ENCODE peak calls at places on chromosomes 5 and 9, in ten cellular contexts. H is AG08395, X is esophagus squamous epithelium, P is NCI-H510A treated with DMSO at 0.1 percent for 48 hours, C is right cardiac atrium, Q is cardiac fibroblast, S is AG04449, K is Caki2, R is GM23338, M is SW480. D is an unnamed sample.

GRCh38 chr9:81492710-81493447 is 196.5 kb downstream of the TLE1 start:
- DNase-seq in R (no peak), S (peak; percentile 95), X (no peak), P (peak; percentile 55), H (peak; percentile 86), C (no peak), Q (peak; percentile 97), M (peak; percentile 79), K (peak; percentile 31), D (no peak)

GRCh38 chr9:75378036-75378435 is 289.7 kb downstream of the OSTF1 start:
- DNase-seq in H (no peak), S (no peak), X (no peak), K (no peak), C (peak; percentile 80), M (no peak), P (no peak), Q (no peak), R (no peak), D (peak; percentile 20)

GRCh38 chr5:78500028-78500427 is 139.6 kb downstream of the SCAMP1 start:
- DNase-seq in R (no peak), S (no peak), P (no peak), C (no peak), K (no peak), H (peak; percentile 36), X (no peak), M (no peak), Q (no peak), D (peak; percentile 7)

GRCh38 chr5:137072376-137073174 is 426.6 kb downstream of the SPOCK1 start:
- DNase-seq in M (no peak), S (no peak), K (peak; percentile 27), X (no peak), R (no peak), P (no peak), Q (peak; percentile 57), H (peak; percentile 38), C (no peak), D (no peak)

GRCh38 chr9:135550344-135550918 is 4.5 kb downstream of the OBP2A start:
- DNase-seq in C (no peak), X (no peak), K (no peak), R (no peak), Q (no peak), M (no peak), H (no peak), S (no peak), P (no peak), D (no peak)

GRCh38 chr5:95989283-95990048 is 27.8 kb upstream of the ELL2 start:
- DNase-seq in K (no peak), S (no peak), H (no peak), Q (no peak), P (no peak), M (no peak), C (no peak), R (no peak), X (no peak), D (no peak)

GRCh38 chr5:115360036-115360685 is 63.7 kb upstream of the CCDC112 start:
- DNase-seq in H (no peak), K (no peak), C (no peak), P (no peak), Q (no peak), M (peak; percentile 47), S (no peak), X (no peak), R (no peak), D (no peak)

GRCh38 chr9:36148652-36149051 is 12.1 kb downstream of the GLIPR2 start:
- DNase-seq in C (peak; percentile 96), X (peak; percentile 51), K (peak; percentile 82), R (no peak), S (peak; percentile 77), H (peak; percentile 97), Q (peak; percentile 99), M (peak; percentile 87), P (no peak), D (peak; percentile 86)

GRCh38 chr5:173984218-173984617 is 4.8 kb upstream of the C5orf47 start:
- DNase-seq in R (peak; percentile 82), H (no peak), Q (peak; percentile 52), C (no peak), S (no peak), K (no peak), P (peak; percentile 43), M (peak; percentile 77), X (no peak), D (no peak)

GRCh38 chr5:132489051-132489770 is 1.4 kb downstream of the IRF1 start:
- DNase-seq in H (no peak), Q (no peak), C (no peak), M (no peak), R (no peak), S (no peak), P (no peak), X (no peak), K (no peak), D (peak; percentile 41)

GRCh38 chr5:90386099-90386710 is 23.4 kb downstream of the CETN3 start:
- DNase-seq in K (no peak), R (peak; percentile 57), S (no peak), X (no peak), C (no peak), P (peak; percentile 12), H (no peak), Q (peak; percentile 50), M (peak; percentile 33), D (no peak)

GRCh38 chr5:176812269-176813259 is 2.2 kb downstream of the UNC5A start:
- DNase-seq in K (peak; percentile 60), M (peak; percentile 54), C (no peak), P (peak; percentile 26), H (peak; percentile 42), X (no peak), R (peak; percentile 83), S (no peak), Q (peak; percentile 26), D (no peak)

GRCh38 chr9:69180670-69181069 is 6.6 kb downstream of the TJP2 start:
- DNase-seq in K (peak; percentile 89), H (peak; percentile 94), S (peak; percentile 93), M (peak; percentile 94), R (no peak), Q (peak; percentile 98), P (peak; percentile 40), C (peak; percentile 40), X (no peak), D (peak; percentile 48)

GRCh38 chr5:171617268-171617667 is 168.3 kb upstream of the SMIM23 start:
- DNase-seq in S (no peak), M (no peak), Q (no peak), P (no peak), C (no peak), X (no peak), R (no peak), K (no peak), H (no peak), D (no peak)

GRCh38 chr9:113702423-113702755 is 173.7 kb upstream of the ZNF618 start:
- DNase-seq in S (no peak), P (no peak), M (no peak), Q (no peak), C (no peak), R (no peak), H (no peak), K (no peak), X (no peak), D (no peak)

GRCh38 chr9:119941081-119941480 is 571.8 kb upstream of the BRINP1 start:
- DNase-seq in R (no peak), K (no peak), S (no peak), P (no peak), C (no peak), Q (no peak), X (no peak), M (no peak), H (no peak), D (no peak)

GRCh38 chr9:36217256-36217968 is 26.7 kb downstream of the CLTA start:
- DNase-seq in R (no peak), M (no peak), H (no peak), C (no peak), S (no peak), P (no peak), Q (no peak), X (no peak), K (no peak), D (no peak)

GRCh38 chr5:121246971-121247370 is 604.7 kb upstream of the FTMT start:
- DNase-seq in H (no peak), C (no peak), R (no peak), K (no peak), X (no peak), M (peak; percentile 22), S (no peak), P (no peak), Q (no peak), D (no peak)

GRCh38 chr5:135279328-135279727 is 119.7 kb downstream of the MACROH2A1 start:
- DNase-seq in P (no peak), M (no peak), K (no peak), Q (no peak), S (no peak), X (no peak), R (no peak), C (no peak), H (no peak), D (no peak)

GRCh38 chr5:15499528-15500325 is at the start of gene FBXL7:
- DNase-seq in Q (peak; percentile 80), C (peak; percentile 89), S (no peak), H (peak; percentile 83), M (no peak), X (no peak), P (peak; percentile 75), K (peak; percentile 71), R (peak; percentile 94), D (peak; percentile 47)

GRCh38 chr9:133959171-133959570 is 33.0 kb downstream of the VAV2 start:
- DNase-seq in X (no peak), S (no peak), P (no peak), H (no peak), K (no peak), R (no peak), M (no peak), C (peak; percentile 17), Q (no peak), D (no peak)

GRCh38 chr9:85743290-85744128 is 1.8 kb upstream of the AGTPBP1 start:
- DNase-seq in R (peak; percentile 50), Q (peak; percentile 94), H (peak; percentile 12), S (peak; percentile 69), X (no peak), P (peak; percentile 21), C (peak; percentile 20), M (peak; percentile 99), K (peak; percentile 58), D (peak; percentile 56)

GRCh38 chr9:87039809-87040392 is 92.6 kb upstream of the GAS1 start:
- DNase-seq in S (peak; percentile 31), R (no peak), Q (peak; percentile 53), P (no peak), K (peak; percentile 10), C (no peak), X (no peak), H (peak; percentile 27), M (no peak), D (no peak)

GRCh38 chr5:123119334-123119986 is 30.4 kb downstream of the PRDM6 start:
- DNase-seq in Q (peak; percentile 32), X (no peak), S (no peak), M (peak; percentile 29), K (no peak), H (peak; percentile 53), C (no peak), R (peak; percentile 93), P (no peak), D (no peak)

GRCh38 chr5:151086905-151087360 is 6.1 kb upstream of the TNIP1 start:
- DNase-seq in C (no peak), K (no peak), H (no peak), P (no peak), R (no peak), S (no peak), X (no peak), M (no peak), Q (peak; percentile 56), D (peak; percentile 71)

GRCh38 chr9:101881508-101881907 is 143.1 kb upstream of the GRIN3A start:
- DNase-seq in S (no peak), K (no peak), H (no peak), Q (no peak), C (no peak), P (no peak), X (no peak), M (no peak), R (no peak), D (no peak)

D was measured in colonic mucosa.